ENCODE peak calls at places on chromosomes 16 and 17, in six cellular contexts. One of them, this sample, is unnamed. For H3K36me3 and H3K4me1, the result is how much of the 10 kb centered on the place peaks cover.

GRCh38 chr16:74736531-74737157 is 36.0 kb upstream of the MLKL start:
- DNase-seq in right atrium auricular region: no peak
- DNase-seq in IMR-90: no peak
- DNase-seq in thyroid gland: no peak
- DNase-seq in CD8-positive, alpha-beta T cell: no peak
- DNase-seq in psoas muscle: no peak
- DNase-seq in this sample: no peak

GRCh38 chr17:13321932-13322701 is 279.6 kb downstream of the HS3ST3A1 start:
- DNase-seq in right atrium auricular region: no peak
- DNase-seq in thyroid gland: no peak
- DNase-seq in CD8-positive, alpha-beta T cell: no peak
- DNase-seq in psoas muscle: no peak
- DNase-seq in IMR-90: no peak
- DNase-seq in this sample: no peak

GRCh38 chr17:58112970-58113631 is 29.9 kb downstream of the DYNLL2 start:
- DNase-seq in CD8-positive, alpha-beta T cell: peak
- DNase-seq in thyroid gland: peak
- DNase-seq in psoas muscle: peak
- DNase-seq in IMR-90: peak
- DNase-seq in right atrium auricular region: peak
- DNase-seq in this sample: peak

GRCh38 chr17:4583796-4584124 is 569 bp upstream of the SMTNL2 start:
- DNase-seq in thyroid gland: no peak
- DNase-seq in psoas muscle: no peak
- DNase-seq in right atrium auricular region: no peak
- DNase-seq in IMR-90: no peak
- DNase-seq in CD8-positive, alpha-beta T cell: no peak
- DNase-seq in this sample: no peak

GRCh38 chr16:11356573-11357331 is 11.5 kb downstream of the RMI2 start:
- DNase-seq in psoas muscle: peak
- DNase-seq in thyroid gland: peak
- DNase-seq in CD8-positive, alpha-beta T cell: peak
- DNase-seq in right atrium auricular region: no peak
- DNase-seq in IMR-90: peak
- DNase-seq in this sample: no peak

GRCh38 chr17:50318551-50319310 is 27.2 kb upstream of the XYLT2 start:
- DNase-seq in thyroid gland: no peak
- DNase-seq in right atrium auricular region: no peak
- DNase-seq in IMR-90: peak
- DNase-seq in psoas muscle: no peak
- DNase-seq in CD8-positive, alpha-beta T cell: no peak
- DNase-seq in this sample: no peak

GRCh38 chr16:77723108-77723514 is 797 bp downstream of the NUDT7 start:
- DNase-seq in IMR-90: peak
- DNase-seq in psoas muscle: no peak
- DNase-seq in thyroid gland: peak
- DNase-seq in CD8-positive, alpha-beta T cell: no peak
- DNase-seq in right atrium auricular region: no peak
- DNase-seq in this sample: no peak

GRCh38 chr16:87954826-87955225 is 3.6 kb downstream of the BANP start:
- DNase-seq in CD8-positive, alpha-beta T cell: no peak
- DNase-seq in thyroid gland: no peak
- DNase-seq in psoas muscle: no peak
- DNase-seq in right atrium auricular region: no peak
- DNase-seq in IMR-90: no peak
- DNase-seq in this sample: no peak

GRCh38 chr17:75722542-75723095 is 1.4 kb downstream of the ITGB4 start:
- DNase-seq in CD8-positive, alpha-beta T cell: no peak
- DNase-seq in psoas muscle: no peak
- DNase-seq in IMR-90: no peak
- DNase-seq in thyroid gland: no peak
- DNase-seq in right atrium auricular region: no peak
- DNase-seq in this sample: no peak

GRCh38 chr16:63690961-63691360 is 1430.9 kb downstream of the CDH11 start:
- DNase-seq in IMR-90: no peak
- DNase-seq in thyroid gland: no peak
- DNase-seq in right atrium auricular region: no peak
- DNase-seq in CD8-positive, alpha-beta T cell: no peak
- DNase-seq in psoas muscle: no peak
- DNase-seq in this sample: no peak

GRCh38 chr17:47315451-47316266 is 8.1 kb upstream of the EFCAB13 start:
- DNase-seq in psoas muscle: no peak
- DNase-seq in thyroid gland: no peak
- DNase-seq in IMR-90: peak
- DNase-seq in CD8-positive, alpha-beta T cell: no peak
- DNase-seq in right atrium auricular region: no peak
- DNase-seq in this sample: no peak

GRCh38 chr16:1192384-1193073 is 32.5 kb downstream of the TPSG1 start:
- DNase-seq in thyroid gland: no peak
- DNase-seq in right atrium auricular region: no peak
- DNase-seq in IMR-90: no peak
- DNase-seq in psoas muscle: no peak
- DNase-seq in CD8-positive, alpha-beta T cell: no peak
- DNase-seq in this sample: no peak

GRCh38 chr16:89738538-89739317 is 17.4 kb downstream of the ZNF276 start:
- DNase-seq in right atrium auricular region: no peak
- DNase-seq in thyroid gland: no peak
- DNase-seq in psoas muscle: no peak
- DNase-seq in CD8-positive, alpha-beta T cell: no peak
- DNase-seq in IMR-90: no peak
- DNase-seq in this sample: no peak

GRCh38 chr16:89738072-89738377 is 16.7 kb downstream of the ZNF276 start:
- DNase-seq in right atrium auricular region: no peak
- DNase-seq in CD8-positive, alpha-beta T cell: no peak
- DNase-seq in thyroid gland: no peak
- DNase-seq in IMR-90: no peak
- DNase-seq in psoas muscle: no peak
- DNase-seq in this sample: no peak

GRCh38 chr16:89737341-89738071 is 16.2 kb downstream of the ZNF276 start:
- DNase-seq in CD8-positive, alpha-beta T cell: no peak
- DNase-seq in thyroid gland: no peak
- DNase-seq in IMR-90: no peak
- DNase-seq in right atrium auricular region: no peak
- DNase-seq in psoas muscle: no peak
- DNase-seq in this sample: no peak

GRCh38 chr16:89741342-89742014 is 20.1 kb downstream of the ZNF276 start:
- DNase-seq in IMR-90: no peak
- DNase-seq in CD8-positive, alpha-beta T cell: no peak
- DNase-seq in thyroid gland: no peak
- DNase-seq in psoas muscle: no peak
- DNase-seq in right atrium auricular region: no peak
- DNase-seq in this sample: no peak

DNA sequence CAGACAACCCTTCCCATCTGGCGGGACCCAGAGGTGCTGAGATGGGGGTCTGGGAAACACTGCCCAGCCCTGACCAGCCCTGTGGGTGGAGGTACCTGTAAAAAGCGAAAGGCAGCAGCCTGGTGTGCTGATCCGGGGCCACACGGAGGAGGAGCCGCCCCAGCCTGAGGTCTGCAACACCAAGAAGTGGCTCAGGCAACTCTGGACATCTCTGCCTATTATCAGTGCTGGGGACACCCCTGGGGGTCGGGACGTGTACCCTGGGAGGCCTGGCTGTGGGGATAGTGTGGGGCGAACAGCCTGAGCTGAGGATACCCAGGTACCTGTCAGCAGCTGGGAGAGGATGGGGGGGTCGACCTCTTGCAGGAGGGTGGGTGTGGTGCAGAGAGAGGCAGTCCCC is 18.0 kb downstream of the ZNF276 start:
- DNase-seq in right atrium auricular region: no peak
- DNase-seq in IMR-90: no peak
- DNase-seq in psoas muscle: no peak
- DNase-seq in thyroid gland: no peak
- DNase-seq in CD8-positive, alpha-beta T cell: no peak
- DNase-seq in this sample: no peak
- H3K36me3 ChIP-seq in right atrium auricular region: half or more
- H3K36me3 ChIP-seq in IMR-90: half or more
- H3K36me3 ChIP-seq in psoas muscle: under half
- H3K36me3 ChIP-seq in thyroid gland: half or more
- H3K36me3 ChIP-seq in CD8-positive, alpha-beta T cell: half or more
- H3K36me3 ChIP-seq in this sample: half or more

GRCh38 chr17:17137731-17138585 is 68.2 kb downstream of the PLD6 start:
- DNase-seq in right atrium auricular region: no peak
- DNase-seq in CD8-positive, alpha-beta T cell: no peak
- DNase-seq in psoas muscle: peak
- DNase-seq in thyroid gland: no peak
- DNase-seq in IMR-90: no peak
- DNase-seq in this sample: no peak

GRCh38 chr17:17141279-17141678 is 64.9 kb downstream of the PLD6 start:
- DNase-seq in thyroid gland: no peak
- DNase-seq in IMR-90: no peak
- DNase-seq in CD8-positive, alpha-beta T cell: no peak
- DNase-seq in right atrium auricular region: no peak
- DNase-seq in psoas muscle: peak
- DNase-seq in this sample: no peak

GRCh38 chr17:17140590-17140980 is 65.5 kb downstream of the PLD6 start:
- DNase-seq in CD8-positive, alpha-beta T cell: no peak
- DNase-seq in thyroid gland: no peak
- DNase-seq in IMR-90: peak
- DNase-seq in psoas muscle: peak
- DNase-seq in right atrium auricular region: no peak
- DNase-seq in this sample: no peak

GRCh38 chr17:17141860-17142552 is 64.1 kb downstream of the PLD6 start:
- DNase-seq in psoas muscle: peak
- DNase-seq in CD8-positive, alpha-beta T cell: peak
- DNase-seq in IMR-90: peak
- DNase-seq in right atrium auricular region: no peak
- DNase-seq in thyroid gland: peak
- DNase-seq in this sample: no peak

GRCh38 chr17:17139972-17140589 is 66.1 kb downstream of the PLD6 start:
- DNase-seq in psoas muscle: peak
- DNase-seq in CD8-positive, alpha-beta T cell: no peak
- DNase-seq in right atrium auricular region: no peak
- DNase-seq in thyroid gland: no peak
- DNase-seq in IMR-90: no peak
- DNase-seq in this sample: no peak
- H3K4me1 ChIP-seq in psoas muscle: under half
- H3K4me1 ChIP-seq in CD8-positive, alpha-beta T cell: under half
- H3K4me1 ChIP-seq in right atrium auricular region: under half
- H3K4me1 ChIP-seq in thyroid gland: under half
- H3K4me1 ChIP-seq in IMR-90: under half
- H3K4me1 ChIP-seq in this sample: under half

GRCh38 chr17:77610980-77611641 is 347.4 kb upstream of the TNRC6C start:
- DNase-seq in CD8-positive, alpha-beta T cell: peak
- DNase-seq in IMR-90: no peak
- DNase-seq in thyroid gland: peak
- DNase-seq in psoas muscle: no peak
- DNase-seq in right atrium auricular region: no peak
- DNase-seq in this sample: no peak
- TF ChIP-seq CTCF in CD8-positive, alpha-beta T cell: no peak
- TF ChIP-seq CTCF in IMR-90: no peak
- TF ChIP-seq CTCF in thyroid gland: no peak
- TF ChIP-seq CTCF in psoas muscle: no peak
- TF ChIP-seq CTCF in right atrium auricular region: no peak
- TF ChIP-seq CTCF in this sample: no peak

GRCh38 chr16:84619103-84619460 is 1.2 kb upstream of the COTL1 start:
- DNase-seq in CD8-positive, alpha-beta T cell: no peak
- DNase-seq in psoas muscle: no peak
- DNase-seq in right atrium auricular region: no peak
- DNase-seq in IMR-90: no peak
- DNase-seq in thyroid gland: no peak
- DNase-seq in this sample: no peak

GRCh38 chr16:84617068-84617630 is 729 bp downstream of the COTL1 start:
- DNase-seq in right atrium auricular region: no peak
- DNase-seq in CD8-positive, alpha-beta T cell: peak
- DNase-seq in IMR-90: no peak
- DNase-seq in thyroid gland: peak
- DNase-seq in psoas muscle: no peak
- DNase-seq in this sample: no peak

GRCh38 chr16:84616515-84616914 is 1.4 kb downstream of the COTL1 start:
- DNase-seq in CD8-positive, alpha-beta T cell: no peak
- DNase-seq in IMR-90: no peak
- DNase-seq in thyroid gland: peak
- DNase-seq in psoas muscle: no peak
- DNase-seq in right atrium auricular region: no peak
- DNase-seq in this sample: no peak

GRCh38 chr16:84618428-84619102 is 687 bp upstream of the COTL1 start:
- DNase-seq in IMR-90: peak
- DNase-seq in CD8-positive, alpha-beta T cell: no peak
- DNase-seq in psoas muscle: peak
- DNase-seq in right atrium auricular region: peak
- DNase-seq in thyroid gland: no peak
- DNase-seq in this sample: no peak

DNA sequence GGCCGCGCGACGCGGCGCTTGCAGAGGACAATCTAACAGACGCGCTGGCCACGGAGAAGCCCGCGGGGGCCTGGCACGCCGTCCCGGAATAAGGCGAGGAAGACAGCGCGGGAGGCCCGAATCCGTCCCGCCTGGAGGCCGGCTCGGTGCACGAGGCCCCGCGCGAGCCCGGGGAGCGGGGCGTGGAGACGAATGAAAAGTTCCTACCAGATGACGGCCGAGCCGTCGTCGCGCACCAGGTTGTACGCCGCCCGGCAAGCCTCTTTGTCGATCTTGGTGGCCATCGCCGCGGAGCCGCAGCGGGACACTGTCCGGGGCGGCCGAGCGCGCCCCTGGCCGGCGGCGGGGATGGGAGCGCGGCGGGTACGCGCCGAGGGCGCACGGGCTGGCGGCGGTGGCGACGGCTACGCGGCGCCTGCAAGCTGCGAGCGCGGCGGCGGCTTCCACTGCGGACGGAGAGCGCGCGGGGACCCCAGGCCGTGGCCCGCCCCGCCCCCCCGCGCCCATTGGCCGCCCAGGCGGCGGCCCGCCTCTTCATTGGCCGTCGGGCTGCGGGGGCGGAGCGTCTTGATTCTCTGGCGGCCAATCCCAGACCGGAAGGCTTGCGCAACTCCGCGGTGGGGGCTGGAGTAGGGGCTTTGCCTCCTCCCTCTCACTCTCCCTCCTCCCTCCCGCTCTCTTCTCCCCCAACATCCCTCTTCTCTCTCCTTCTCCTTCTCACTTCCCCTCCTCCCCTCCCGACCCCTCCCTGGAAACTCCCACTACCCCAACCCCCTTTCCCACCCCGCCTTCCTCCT is at the start of gene COTL1:
- DNase-seq in psoas muscle: peak
- DNase-seq in CD8-positive, alpha-beta T cell: peak
- DNase-seq in IMR-90: peak
- DNase-seq in thyroid gland: peak
- DNase-seq in right atrium auricular region: peak
- DNase-seq in this sample: peak
- H3K36me3 ChIP-seq in psoas muscle: under half
- H3K36me3 ChIP-seq in CD8-positive, alpha-beta T cell: under half
- H3K36me3 ChIP-seq in IMR-90: under half
- H3K36me3 ChIP-seq in thyroid gland: under half
- H3K36me3 ChIP-seq in right atrium auricular region: under half
- H3K36me3 ChIP-seq in this sample: under half